ENCODE peak calls at places on chromosomes 4 and X, in five cellular contexts. G is kidney glomerular epithelial cell, Q is left cardiac atrium, H is NCI-H1105, T is NCI-H2081. K is an unnamed sample.

GRCh38 chrX:114959729-114960128 is 57.7 kb downstream of the IL13RA2 start:
- DNase-seq in G (no peak), Q (no peak), T (no peak), H (no peak), K (no peak)

GRCh38 chr4:168712316-168712855 is 215.5 kb downstream of the PALLD start:
- DNase-seq in G (no peak), T (no peak), Q (no peak), H (no peak), K (no peak)

GRCh38 chr4:39255916-39256315 is 73.6 kb downstream of the WDR19 start:
- DNase-seq in Q (no peak), H (no peak), G (no peak), T (no peak), K (no peak)

GRCh38 chr4:55311792-55312490 is 34.1 kb upstream of the SRD5A3 start:
- DNase-seq in G (no peak), Q (no peak), T (no peak), H (no peak), K (no peak)

GRCh38 chrX:72621619-72622485 is 49.2 kb upstream of the HDAC8 start:
- DNase-seq in H (no peak), G (no peak), T (no peak), Q (no peak), K (no peak)

GRCh38 chr4:141464366-141464765 is 172.0 kb upstream of the IL15 start:
- DNase-seq in H (peak), G (no peak), T (peak), Q (no peak), K (no peak)

GRCh38 chrX:109842611-109843010 is 109.6 kb upstream of the ACSL4 start:
- DNase-seq in Q (no peak), T (no peak), G (no peak), H (no peak), K (no peak)

GRCh38 chrX:8668797-8669196 is 63.1 kb downstream of the ANOS1 start:
- DNase-seq in Q (no peak), G (no peak), H (no peak), T (no peak), K (no peak)

GRCh38 chrX:140744085-140744484 is 34.5 kb downstream of the LINC00632 start:
- DNase-seq in Q (no peak), H (no peak), T (no peak), G (no peak), K (no peak)

GRCh38 chr4:128787509-128788311 is 21.8 kb upstream of the JADE1 start:
- DNase-seq in T (no peak), G (no peak), Q (no peak), H (no peak), K (no peak)

GRCh38 chr4:132992686-132993085 is 156.4 kb upstream of the PCDH10 start:
- DNase-seq in T (no peak), Q (no peak), H (no peak), G (no peak), K (no peak)

GRCh38 chr4:7124643-7125442 is 57.0 kb upstream of the GRPEL1 start:
- DNase-seq in G (peak), T (no peak), Q (peak), H (peak), K (no peak)

GRCh38 chr4:76457885-76458284 is 22.9 kb downstream of the SHROOM3 start:
- DNase-seq in T (no peak), H (no peak), Q (no peak), G (no peak), K (no peak)

GRCh38 chr4:38673109-38673978 is 9.3 kb downstream of the KLF3 start:
- DNase-seq in Q (peak), T (no peak), G (no peak), H (peak), K (no peak)

GRCh38 chr4:80900908-80901307 is 129.6 kb upstream of the BMP3 start:
- DNase-seq in Q (no peak), T (no peak), H (no peak), G (no peak), K (no peak)

GRCh38 chrX:83508526-83509245 is 596 bp downstream of the POU3F4 start:
- DNase-seq in G (no peak), Q (peak), T (no peak), H (no peak), K (no peak)

GRCh38 chrX:85379174-85379907 is at the start of gene POF1B:
- DNase-seq in H (no peak), T (peak), Q (peak), G (no peak), K (no peak)

GRCh38 chrX:67734111-67734753 is 190.4 kb downstream of the AR start:
- DNase-seq in Q (no peak), T (no peak), H (no peak), G (no peak), K (no peak)

GRCh38 chr4:133474511-133474910 is 325.4 kb downstream of the PCDH10 start:
- DNase-seq in H (no peak), T (no peak), Q (no peak), G (no peak), K (no peak)

GRCh38 chr4:131119661-131120060 is 2023.7 kb downstream of the C4orf33 start:
- DNase-seq in H (no peak), Q (no peak), T (no peak), G (no peak), K (no peak)

GRCh38 chr4:156968479-156968984 is 3.1 kb downstream of the PDGFC start:
- DNase-seq in H (peak), Q (peak), G (peak), T (peak), K (peak)

GRCh38 chr4:86891785-86892638 is at the start of gene C4orf36:
- DNase-seq in G (peak), T (peak), Q (peak), H (peak), K (no peak)

GRCh38 chrX:123190096-123190495 is 6.0 kb downstream of the GRIA3 start:
- DNase-seq in Q (no peak), G (no peak), H (no peak), T (no peak), K (no peak)

GRCh38 chr4:7625073-7625472 is 190.3 kb upstream of the PSAPL1 start:
- DNase-seq in H (peak), Q (no peak), G (no peak), T (no peak), K (no peak)

GRCh38 chr4:53937327-53937726 is 127.1 kb downstream of the CHIC2 start:
- DNase-seq in T (no peak), G (no peak), Q (no peak), H (no peak), K (no peak)

GRCh38 chr4:145823743-145824142 is 114.9 kb downstream of the ZNF827 start:
- DNase-seq in G (no peak), H (no peak), Q (no peak), T (no peak), K (no peak)

GRCh38 chr4:69054578-69055200 is 41.6 kb upstream of the UGT2B7 start:
- DNase-seq in Q (no peak), H (no peak), T (no peak), G (peak), K (no peak)

GRCh38 chrX:24851776-24852175 is 158.1 kb downstream of the POLA1 start:
- DNase-seq in H (no peak), T (no peak), G (no peak), Q (no peak), K (no peak)

GRCh38 chrX:40096395-40097091 is 1.2 kb downstream of the BCOR start:
- DNase-seq in H (no peak), G (no peak), T (peak), Q (peak), K (peak)

GRCh38 chr4:182808673-182809416 is 108.3 kb downstream of the DCTD start:
- DNase-seq in Q (no peak), H (no peak), T (no peak), G (no peak), K (no peak)

GRCh38 chrX:24184018-24184417 is 34.5 kb downstream of the ZFX start:
- DNase-seq in H (no peak), Q (no peak), G (no peak), T (no peak), K (no peak)

GRCh38 chr4:185870437-185870836 is 58.4 kb upstream of the SORBS2 start:
- DNase-seq in Q (no peak), T (no peak), G (no peak), H (no peak), K (no peak)